ENCODE peak calls at places on chromosomes 6 and 20, in four cellular contexts. F is mesenchymal stem cell, B is H1, A is neuronal stem cell. T is an unnamed sample.

GRCh38 chr6:73801652-73802268 is 105.8 kb downstream of the CD109 start:
- DNase-seq in F (no peak), B (no peak), A (no peak), T (peak; percentile 11)

GRCh38 chr6:19851273-19852089 is 14.3 kb downstream of the ID4 start:
- DNase-seq in F (peak; percentile 79), B (no peak), A (peak; percentile 59), T (peak; percentile 84)

GRCh38 chr6:71473908-71474307 is 185.3 kb downstream of the OGFRL1 start:
- DNase-seq in F (peak; percentile 96), B (no peak), A (no peak), T (peak; percentile 97)

GRCh38 chr6:45640081-45640491 is 262.4 kb upstream of the SUPT3H start:
- DNase-seq in F (no peak), B (no peak), A (no peak), T (peak; percentile 78)

GRCh38 chr6:14324042-14324441 is 206.5 kb downstream of the CD83 start:
- DNase-seq in F (no peak), B (no peak), A (no peak), T (peak; percentile 11)

GRCh38 chr6:18102783-18103509 is 19.5 kb downstream of the NHLRC1 start:
- DNase-seq in F (no peak), B (no peak), A (no peak), T (no peak)

GRCh38 chr6:47151232-47151898 is 109.2 kb upstream of the ADGRF1 start:
- DNase-seq in F (peak; percentile 30), B (no peak), A (no peak), T (no peak)

GRCh38 chr6:7311920-7312615 is 931 bp downstream of the SSR1 start:
- DNase-seq in F (peak; percentile 20), B (no peak), A (no peak), T (peak; percentile 35)

GRCh38 chr6:32117461-32117860 is 8.3 kb upstream of the TNXB start:
- DNase-seq in F (no peak), B (no peak), A (no peak), T (no peak)

GRCh38 chr20:45343867-45344721 is 4.1 kb downstream of the SDC4 start:
- DNase-seq in F (peak; percentile 93), B (no peak), A (no peak), T (peak; percentile 93)

GRCh38 chr6:53986721-53987526 is 124.3 kb upstream of the MLIP start:
- DNase-seq in F (peak; percentile 76), B (no peak), A (no peak), T (peak; percentile 17)

GRCh38 chr6:144341831-144342527 is 56.8 kb downstream of the UTRN start:
- DNase-seq in F (no peak), B (no peak), A (no peak), T (no peak)

GRCh38 chr6:42938987-42939809 is 9.9 kb downstream of the CNPY3 start:
- DNase-seq in F (no peak), B (no peak), A (no peak), T (no peak)

GRCh38 chr20:43667341-43668132 is 623 bp downstream of the MYBL2 start:
- DNase-seq in F (peak; percentile 12), B (no peak), A (peak; percentile 23), T (no peak)

GRCh38 chr20:1829531-1829930 is 65.7 kb upstream of the SIRPA start:
- DNase-seq in F (no peak), B (no peak), A (no peak), T (no peak)

GRCh38 chr6:118594877-118595276 is 46.8 kb downstream of the PLN start:
- DNase-seq in F (no peak), B (no peak), A (no peak), T (no peak)
- H2BK15ac ChIP-seq in F (no peak overlapping the region), B (no peak overlapping the region), A (no peak overlapping the region), T (no peak overlapping the region)

GRCh38 chr20:49570161-49570827 is 2.4 kb upstream of the PTGIS start:
- DNase-seq in F (no peak), B (no peak), A (no peak), T (no peak)

GRCh38 chr20:49569403-49570115 is 1.6 kb upstream of the PTGIS start:
- DNase-seq in F (no peak), B (no peak), A (no peak), T (peak; percentile 57)

GRCh38 chr20:49566401-49566800 is 1.5 kb downstream of the PTGIS start:
- DNase-seq in F (no peak), B (no peak), A (no peak), T (peak; percentile 38)

GRCh38 chr20:49568491-49569151 is 684 bp upstream of the PTGIS start:
- DNase-seq in F (no peak), B (peak; percentile 75), A (peak; percentile 70), T (no peak)

DNA sequence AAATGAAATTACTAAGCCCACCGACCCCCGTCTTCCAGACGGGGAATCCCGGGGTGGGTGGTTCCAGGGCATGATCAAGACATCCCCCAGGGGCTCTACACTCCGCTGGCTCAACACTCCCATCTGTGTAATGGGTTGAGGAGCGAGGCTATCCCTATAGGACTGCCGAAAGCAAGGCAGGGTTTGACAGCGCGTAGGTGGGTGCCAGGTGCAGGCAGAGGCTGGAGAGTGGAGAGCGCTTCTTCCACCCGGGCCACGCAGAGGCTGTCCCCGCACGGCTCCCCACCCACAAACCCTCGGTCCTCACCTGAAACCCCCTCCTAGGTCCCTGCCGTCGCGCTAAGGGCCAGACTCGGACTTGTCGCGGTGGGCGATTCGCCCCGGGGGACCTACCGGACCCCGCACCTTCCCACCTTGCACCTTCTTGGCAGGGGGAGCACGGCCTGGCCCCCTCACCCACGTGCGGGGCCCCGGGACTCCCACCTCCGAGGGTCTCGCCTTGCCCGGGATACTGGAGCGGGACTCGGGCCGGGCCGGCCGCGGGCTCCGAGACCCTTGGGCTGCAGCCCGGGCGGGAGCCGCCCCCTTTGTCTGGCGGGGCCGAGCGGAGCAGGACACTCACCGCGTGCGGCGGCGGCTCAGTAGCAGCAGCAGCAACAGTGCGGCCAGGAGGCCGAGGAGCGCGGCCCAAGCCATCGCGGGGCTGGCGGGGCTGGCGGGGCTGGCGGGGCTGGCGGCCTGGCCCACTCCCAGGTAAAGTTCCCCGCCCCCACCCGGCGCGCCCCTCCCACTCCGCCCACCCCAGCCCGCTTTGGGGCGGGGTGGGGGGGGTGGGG is at the start of gene PTGIS:
- DNase-seq in F (peak; percentile 15), B (no peak), A (peak; percentile 65), T (no peak)
- H2BK15ac ChIP-seq in F (no peak within 1 kb of the TSS), B (peak within 1 kb of the TSS; percentile 0), A (peak within 1 kb of the TSS; percentile 100), T (peak within 1 kb of the TSS; percentile 11)

GRCh38 chr20:47868744-47869143 is 83.5 kb upstream of the SULF2 start:
- DNase-seq in F (no peak), B (no peak), A (no peak), T (no peak)
- H2BK15ac ChIP-seq in F (no peak overlapping the region), B (no peak overlapping the region), A (no peak overlapping the region), T (no peak overlapping the region)

DNA sequence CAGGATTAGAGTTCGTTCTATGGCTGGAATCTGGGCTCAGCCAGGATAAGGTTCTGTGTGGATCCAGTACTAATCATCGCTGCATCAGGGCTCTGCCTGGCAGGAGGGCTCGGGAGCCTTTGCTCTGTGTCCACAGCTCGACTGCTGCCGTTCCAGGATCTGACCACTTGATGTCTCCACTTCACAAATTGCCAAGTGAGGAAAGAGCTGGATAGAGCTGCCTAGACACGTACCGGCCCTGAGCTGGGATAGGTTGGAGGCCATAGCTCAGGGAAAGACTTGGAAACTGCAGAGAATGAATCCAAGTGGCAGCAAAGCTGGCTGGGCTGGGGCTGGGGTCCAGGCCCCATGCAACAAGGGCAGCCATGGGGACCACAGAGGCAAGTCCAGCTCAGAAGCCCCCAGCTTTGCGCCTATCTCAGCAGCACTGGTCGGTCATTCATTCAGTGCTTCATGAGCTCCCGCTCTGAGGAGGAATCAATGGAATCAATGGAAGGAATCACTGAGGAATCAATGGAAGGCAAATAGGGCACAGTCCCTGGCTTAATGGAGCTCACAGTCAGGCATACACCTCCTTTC is 38.0 kb upstream of the TOP1 start:
- DNase-seq in F (peak; percentile 90), B (peak; percentile 70), A (peak; percentile 67), T (peak; percentile 87)
- H2BK15ac ChIP-seq in F (peak overlapping the region; percentile 18), B (no peak overlapping the region), A (no peak overlapping the region), T (peak overlapping the region; percentile 83)

DNA sequence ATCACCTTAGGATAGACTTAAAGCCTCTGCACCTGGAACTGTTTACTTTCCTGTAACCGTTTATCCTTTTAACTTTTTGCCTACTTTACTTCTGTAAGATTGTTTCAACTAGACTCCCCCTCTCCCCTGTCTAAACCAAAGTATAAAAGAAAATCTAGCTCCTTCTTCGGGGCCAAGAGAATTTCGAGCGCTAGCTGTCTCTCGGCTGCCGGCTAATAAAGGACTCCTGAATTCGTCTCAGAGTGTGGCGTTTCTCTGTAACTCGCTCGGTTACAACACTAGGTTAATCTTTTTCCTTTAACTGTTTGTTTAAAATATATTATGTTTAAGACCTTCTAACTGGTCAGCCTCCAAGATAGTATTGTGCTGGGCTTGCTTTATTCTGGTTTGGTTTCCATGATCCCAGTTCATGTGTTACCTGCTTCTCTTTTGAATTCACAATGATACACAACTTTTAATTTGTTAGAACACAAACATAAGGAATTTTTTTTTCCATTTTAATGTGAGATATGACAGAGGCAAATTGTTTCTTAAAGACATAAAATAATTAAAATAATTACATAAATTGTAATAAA is 8.7 kb upstream of the NQO2 start:
- DNase-seq in F (peak; percentile 41), B (no peak), A (no peak), T (no peak)
- H2BK15ac ChIP-seq in F (no peak overlapping the region), B (no peak overlapping the region), A (no peak overlapping the region), T (peak overlapping the region; percentile 16)

GRCh38 chr6:158270389-158271127 is 41.7 kb upstream of the TULP4 start:
- DNase-seq in F (no peak), B (no peak), A (no peak), T (no peak)
- H2BK15ac ChIP-seq in F (no peak overlapping the region), B (no peak overlapping the region), A (no peak overlapping the region), T (no peak overlapping the region)

GRCh38 chr6:21107796-21108195 is 485.8 kb upstream of the SOX4 start:
- DNase-seq in F (no peak), B (no peak), A (no peak), T (no peak)

GRCh38 chr6:21104288-21104687 is 489.3 kb upstream of the SOX4 start:
- DNase-seq in F (no peak), B (no peak), A (no peak), T (no peak)

GRCh38 chr6:21111399-21111725 is 482.2 kb upstream of the SOX4 start:
- DNase-seq in F (no peak), B (no peak), A (no peak), T (peak; percentile 1)

GRCh38 chr6:21110684-21111398 is 482.7 kb upstream of the SOX4 start:
- DNase-seq in F (no peak), B (no peak), A (no peak), T (no peak)

DNA sequence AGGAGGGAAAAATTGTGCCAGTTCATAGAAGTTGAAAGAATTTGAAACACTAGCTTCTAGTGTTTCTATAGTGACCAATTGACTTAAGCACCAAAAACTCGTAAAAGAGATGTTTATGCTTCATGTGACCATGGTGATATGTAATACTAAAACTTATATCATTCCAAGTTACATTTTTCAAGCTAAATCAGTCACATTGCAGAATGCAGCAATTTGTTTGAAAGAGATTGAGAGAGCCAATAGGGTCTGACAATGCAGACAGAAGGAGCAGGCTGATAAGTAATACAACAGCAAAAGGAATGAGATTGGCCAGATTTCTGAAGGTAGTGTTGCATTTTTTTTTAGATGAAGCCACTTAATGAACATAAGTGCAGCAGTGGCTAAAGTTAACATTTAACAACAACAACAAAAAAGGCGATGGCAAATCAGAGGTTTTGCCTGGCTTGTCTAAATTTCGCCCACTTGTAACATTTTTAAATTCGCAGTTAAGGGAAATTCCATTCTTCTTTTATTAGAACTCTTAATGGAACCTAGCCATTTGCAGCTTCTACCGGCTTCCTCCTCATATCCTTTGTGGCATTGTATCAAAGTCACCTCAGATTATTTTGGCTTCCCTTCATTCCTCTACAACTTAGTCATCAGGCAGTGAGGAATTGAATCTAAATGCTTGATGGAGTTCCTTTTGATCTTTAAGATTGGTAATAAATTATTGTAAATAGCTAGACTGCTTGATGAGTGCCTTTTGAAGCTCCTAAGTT is 484.0 kb upstream of the SOX4 start:
- DNase-seq in F (peak; percentile 42), B (no peak), A (no peak), T (peak; percentile 59)
- H2BK15ac ChIP-seq in F (no peak overlapping the region), B (no peak overlapping the region), A (no peak overlapping the region), T (no peak overlapping the region)